ENCODE peak calls at places on chromosomes 12 and 14, in four cellular contexts. L is IMR-90, T is mesendoderm, U is H1. Z is an unnamed sample.

GRCh38 chr14:67900188-67900587 is 80.6 kb downstream of the RAD51B start:
- DNase-seq in L (no peak), U (no peak), T (no peak), Z (no peak)

GRCh38 chr12:76144253-76144564 is 59.7 kb upstream of the NAP1L1 start:
- DNase-seq in L (peak; percentile 36), U (no peak), T (no peak), Z (no peak)

GRCh38 chr14:92546347-92547053 is 32.9 kb downstream of the RIN3 start:
- DNase-seq in U (no peak), T (no peak), L (peak; percentile 82), Z (no peak)

GRCh38 chr12:102921240-102921639 is 4.2 kb upstream of the PAH start:
- DNase-seq in L (no peak), T (no peak), U (no peak), Z (no peak)

GRCh38 chr12:44582521-44582920 is 293.6 kb downstream of the NELL2 start:
- DNase-seq in U (no peak), L (no peak), T (peak; percentile 44), Z (no peak)

GRCh38 chr12:46266382-46266791 is 2.5 kb downstream of the SLC38A1 start:
- DNase-seq in T (peak; percentile 62), L (peak; percentile 61), U (no peak), Z (no peak)

GRCh38 chr14:95197498-95198010 is 40.2 kb upstream of the DICER1 start:
- DNase-seq in T (peak; percentile 74), U (no peak), L (no peak), Z (peak; percentile 51)

GRCh38 chr14:105927661-105928060 is 401.3 kb downstream of the TMEM121 start:
- DNase-seq in L (no peak), U (no peak), T (no peak), Z (no peak)

GRCh38 chr14:61381589-61381988 is 60.2 kb downstream of the PRKCH start:
- DNase-seq in T (no peak), U (no peak), L (no peak), Z (no peak)

GRCh38 chr14:39426605-39427004 is 5.6 kb downstream of the FBXO33 start:
- DNase-seq in U (no peak), T (peak; percentile 50), L (peak; percentile 59), Z (no peak)

GRCh38 chr12:49059385-49060232 is 985 bp downstream of the KMT2D start:
- DNase-seq in L (no peak), T (peak; percentile 57), U (no peak), Z (no peak)

GRCh38 chr12:122028165-122028591 is 6.5 kb downstream of the BCL7A start:
- DNase-seq in T (no peak), U (no peak), L (no peak), Z (no peak)

GRCh38 chr14:51386983-51387730 is 147.1 kb downstream of the TMX1 start:
- DNase-seq in U (no peak), L (no peak), T (peak; percentile 37), Z (no peak)

GRCh38 chr12:110227138-110227537 is 53.9 kb upstream of the ATP2A2 start:
- DNase-seq in T (no peak), L (no peak), U (no peak), Z (no peak)

GRCh38 chr12:124553862-124554428 is 13.5 kb downstream of the NCOR2 start:
- DNase-seq in T (no peak), U (no peak), L (no peak), Z (no peak)

GRCh38 chr12:132839558-132840235 is 11.0 kb upstream of the GOLGA3 start:
- DNase-seq in L (no peak), U (no peak), T (no peak), Z (no peak)

GRCh38 chr12:49868449-49868848 is 25.5 kb upstream of the BCDIN3D start:
- DNase-seq in T (no peak), L (no peak), U (no peak), Z (peak; percentile 22)

GRCh38 chr12:62191747-62192485 is 68.3 kb upstream of the USP15 start:
- DNase-seq in T (peak; percentile 59), L (no peak), U (no peak), Z (peak; percentile 46)

GRCh38 chr12:96698965-96699364 is 208.1 kb upstream of the NEDD1 start:
- DNase-seq in U (no peak), L (no peak), T (no peak), Z (no peak)

GRCh38 chr12:56124133-56124532 is 3.9 kb upstream of the ESYT1 start:
- DNase-seq in T (no peak), L (no peak), U (no peak), Z (no peak)

GRCh38 chr12:9647825-9648700 is 21.4 kb upstream of the CLEC2D start:
- DNase-seq in T (peak; percentile 93), U (peak; percentile 41), L (peak; percentile 69), Z (peak; percentile 85)

GRCh38 chr12:8609061-8609570 is 3.5 kb downstream of the AICDA start:
- DNase-seq in L (peak; percentile 47), U (no peak), T (peak; percentile 58), Z (peak; percentile 50)

GRCh38 chr12:81598205-81598604 is 160.9 kb downstream of the PPFIA2 start:
- DNase-seq in U (no peak), L (no peak), T (no peak), Z (no peak)

GRCh38 chr12:6833189-6833890 is 5.1 kb downstream of the P3H3 start:
- DNase-seq in U (no peak), T (no peak), L (peak; percentile 30), Z (no peak)

GRCh38 chr12:54304187-54304810 is 3.5 kb upstream of the NFE2 start:
- DNase-seq in U (no peak), T (no peak), L (no peak), Z (peak; percentile 65)

GRCh38 chr14:101573289-101573688 is 12.0 kb downstream of the DIO3 start:
- DNase-seq in U (no peak), T (no peak), L (no peak), Z (no peak)
- H3K56ac ChIP-seq in U (no peak overlapping the region), T (no peak overlapping the region), L (no peak overlapping the region), Z (no peak overlapping the region)

GRCh38 chr12:128807161-128807724 is 16.5 kb downstream of the SLC15A4 start:
- DNase-seq in L (no peak), U (no peak), T (no peak), Z (no peak)

GRCh38 chr12:128813392-128813791 is 10.4 kb downstream of the SLC15A4 start:
- DNase-seq in U (no peak), T (no peak), L (no peak), Z (no peak)

GRCh38 chr12:128808651-128809050 is 15.1 kb downstream of the SLC15A4 start:
- DNase-seq in L (no peak), T (no peak), U (no peak), Z (no peak)

GRCh38 chr12:128811806-128812205 is 12.0 kb downstream of the SLC15A4 start:
- DNase-seq in L (no peak), U (no peak), T (no peak), Z (no peak)

GRCh38 chr12:128810182-128811127 is 13.3 kb downstream of the SLC15A4 start:
- DNase-seq in L (no peak), U (no peak), T (no peak), Z (no peak)
- H3K4ac ChIP-seq in L (no peak overlapping the region), U (no peak overlapping the region), T (no peak overlapping the region), Z (no peak overlapping the region)

GRCh38 chr12:106311139-106311538 is 8.6 kb downstream of the TCP11L2 start:
- DNase-seq in L (no peak), U (no peak), T (no peak), Z (no peak)
- H3K56ac ChIP-seq in L (no peak overlapping the region), U (no peak overlapping the region), T (no peak overlapping the region), Z (no peak overlapping the region)

DNA sequence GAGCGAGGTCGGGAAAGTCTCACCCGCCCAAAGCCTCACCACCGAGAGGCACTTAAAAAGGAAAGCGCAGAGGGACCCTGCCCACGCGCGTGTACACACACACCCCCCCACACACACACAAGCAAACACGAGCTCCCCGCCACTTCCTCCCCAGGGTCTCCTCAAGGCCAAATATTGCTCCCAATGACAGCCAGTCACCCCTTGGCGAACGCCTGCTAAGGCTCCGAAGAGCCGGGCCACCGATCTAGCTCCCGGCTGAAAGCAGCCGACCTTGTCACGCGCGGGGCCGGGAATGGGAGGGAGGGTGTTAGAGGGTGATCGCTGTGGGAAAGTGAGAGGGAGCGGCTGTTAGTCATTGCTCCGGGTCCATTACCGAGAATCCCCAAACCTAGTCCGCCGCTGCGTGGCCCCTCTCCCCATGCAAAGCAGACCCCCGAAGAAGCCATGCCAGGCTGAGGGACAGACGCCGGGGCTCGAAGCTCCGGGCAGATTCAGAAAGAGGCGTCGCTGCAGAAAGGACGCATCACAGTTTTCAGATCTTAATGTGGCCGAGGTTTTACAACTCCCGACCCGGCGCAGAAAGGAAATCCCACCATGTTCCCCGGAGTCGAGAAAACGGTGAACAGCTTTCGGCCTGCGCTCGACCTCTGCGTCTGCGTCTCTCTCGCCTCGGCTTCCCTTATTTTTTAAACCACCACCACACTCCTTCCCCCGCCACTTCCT is 2.6 kb downstream of the BMP4 start:
- DNase-seq in L (peak; percentile 29), U (no peak), T (peak; percentile 66), Z (peak; percentile 43)
- H3K4ac ChIP-seq in L (peak overlapping the region; percentile 77), U (no peak overlapping the region), T (no peak overlapping the region), Z (no peak overlapping the region)